ENCODE peak calls at places on chromosomes 2 and 18, in six cellular contexts. S, D, X, O, T and N are unnamed samples.
A peak's percentile ranks its signal among the peaks of the same experiment; 100 is the strongest.

GRCh38 chr2:72112981-72113846 is 34.4 kb downstream of the CYP26B1 start:
- DNase-seq in S (no peak), D (peak; percentile 23), X (no peak), O (no peak), T (no peak), N (no peak)

GRCh38 chr2:121095257-121096080 is 189.5 kb downstream of the TFCP2L1 start:
- DNase-seq in S (peak; percentile 85), D (peak; percentile 79), X (peak; percentile 72), O (peak; percentile 85), T (peak; percentile 21), N (peak; percentile 69)

GRCh38 chr18:62717850-62718229 is 2.5 kb downstream of the PHLPP1 start:
- DNase-seq in S (no peak), D (peak; percentile 45), X (no peak), O (no peak), T (no peak), N (no peak)

GRCh38 chr2:216139884-216140283 is 30.7 kb downstream of the XRCC5 start:
- DNase-seq in S (peak; percentile 27), D (peak; percentile 26), X (peak; percentile 21), O (peak; percentile 43), T (peak; percentile 39), N (peak; percentile 61)

GRCh38 chr2:129908721-129909373 is 70.6 kb upstream of the RAB6C start:
- DNase-seq in S (no peak), D (no peak), X (no peak), O (no peak), T (no peak), N (no peak)

GRCh38 chr2:48508461-48509124 is 21.4 kb upstream of the STON1 start:
- DNase-seq in S (no peak), D (peak; percentile 86), X (no peak), O (peak; percentile 21), T (no peak), N (no peak)

GRCh38 chr2:195146761-195147160 is 510.3 kb upstream of the SLC39A10 start:
- DNase-seq in S (no peak), D (no peak), X (no peak), O (no peak), T (no peak), N (no peak)

GRCh38 chr18:3593381-3593903 is 143.5 kb downstream of the TGIF1 start:
- DNase-seq in S (peak; percentile 68), D (peak; percentile 80), X (no peak), O (peak; percentile 57), T (no peak), N (no peak)

GRCh38 chr18:3083776-3084175 is 70.8 kb upstream of the LPIN2 start:
- DNase-seq in S (no peak), D (no peak), X (no peak), O (no peak), T (no peak), N (no peak)

GRCh38 chr2:200617089-200618050 is 31.6 kb downstream of the AOX1 start:
- DNase-seq in S (no peak), D (peak; percentile 20), X (no peak), O (no peak), T (peak; percentile 56), N (no peak)
- H3K9ac ChIP-seq in S (no peak overlapping the region), D (no peak overlapping the region), X (no peak overlapping the region), O (no peak overlapping the region), T (no peak overlapping the region), N (no peak overlapping the region)

GRCh38 chr2:239104800-239105199 is 256.9 kb downstream of the TWIST2 start:
- DNase-seq in S (no peak), D (no peak), X (no peak), O (no peak), T (no peak), N (no peak)

GRCh38 chr2:239106971-239107370 is 259.1 kb downstream of the TWIST2 start:
- DNase-seq in S (no peak), D (no peak), X (no peak), O (no peak), T (no peak), N (no peak)

GRCh38 chr2:239103125-239104098 is 255.5 kb downstream of the TWIST2 start:
- DNase-seq in S (no peak), D (no peak), X (no peak), O (peak; percentile 7), T (no peak), N (no peak)

GRCh38 chr2:239106314-239106908 is 258.5 kb downstream of the TWIST2 start:
- DNase-seq in S (peak; percentile 92), D (peak; percentile 88), X (peak; percentile 18), O (peak; percentile 80), T (peak; percentile 10), N (peak; percentile 76)

DNA sequence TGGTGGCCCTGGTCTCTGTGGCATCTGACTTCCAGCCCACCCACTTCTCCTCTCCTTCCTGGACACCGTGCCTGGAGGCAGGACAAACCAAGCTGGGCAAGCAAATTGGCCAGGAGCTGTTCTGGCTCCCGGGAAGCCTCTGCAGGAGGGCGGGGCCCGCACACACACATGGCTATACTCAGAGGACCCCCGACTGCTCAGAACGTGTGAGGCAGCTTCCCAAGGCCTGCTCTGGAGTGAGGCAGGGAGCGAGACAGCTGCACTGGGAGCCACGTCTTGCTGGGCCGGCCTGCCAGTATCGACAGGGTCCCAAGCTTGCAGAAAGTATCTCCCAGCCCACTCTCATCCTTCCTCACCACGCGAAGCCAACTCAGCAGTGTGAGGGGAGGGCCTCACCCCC is 257.3 kb downstream of the TWIST2 start:
- DNase-seq in S (no peak), D (no peak), X (no peak), O (no peak), T (no peak), N (no peak)
- H3K36me3 ChIP-seq in S (peaks cover 25% of the 10 kb centered on the region), D (no peaks in the 10 kb centered on the region), X (peaks cover 6% of the 10 kb centered on the region), O (no peaks in the 10 kb centered on the region), T (no peaks in the 10 kb centered on the region), N (no peaks in the 10 kb centered on the region)

GRCh38 chr2:128638311-128638710 is 319.6 kb upstream of the HS6ST1 start:
- DNase-seq in S (no peak), D (no peak), X (no peak), O (no peak), T (no peak), N (no peak)
- H3K9me2 ChIP-seq in S (no peaks in the 10 kb centered on the region), D (no peaks in the 10 kb centered on the region), X (no peaks in the 10 kb centered on the region), O (no peaks in the 10 kb centered on the region), T (no peaks in the 10 kb centered on the region), N (no peaks in the 10 kb centered on the region)

GRCh38 chr2:231104115-231104713 is 20.6 kb downstream of the HTR2B start:
- DNase-seq in S (peak; percentile 42), D (peak; percentile 76), X (peak; percentile 27), O (peak; percentile 77), T (peak; percentile 54), N (peak; percentile 91)
- H3K9ac ChIP-seq in S (no peak overlapping the region), D (no peak overlapping the region), X (no peak overlapping the region), O (no peak overlapping the region), T (no peak overlapping the region), N (no peak overlapping the region)

GRCh38 chr2:232748038-232748437 is 28.3 kb downstream of the KCNJ13 start:
- DNase-seq in S (no peak), D (no peak), X (no peak), O (no peak), T (no peak), N (no peak)
- H3K36me3 ChIP-seq in S (peaks cover 30% of the 10 kb centered on the region), D (peaks cover 28% of the 10 kb centered on the region), X (peaks cover 10% of the 10 kb centered on the region), O (peaks cover 30% of the 10 kb centered on the region), T (peaks cover 4% of the 10 kb centered on the region), N (peaks cover 26% of the 10 kb centered on the region)

DNA sequence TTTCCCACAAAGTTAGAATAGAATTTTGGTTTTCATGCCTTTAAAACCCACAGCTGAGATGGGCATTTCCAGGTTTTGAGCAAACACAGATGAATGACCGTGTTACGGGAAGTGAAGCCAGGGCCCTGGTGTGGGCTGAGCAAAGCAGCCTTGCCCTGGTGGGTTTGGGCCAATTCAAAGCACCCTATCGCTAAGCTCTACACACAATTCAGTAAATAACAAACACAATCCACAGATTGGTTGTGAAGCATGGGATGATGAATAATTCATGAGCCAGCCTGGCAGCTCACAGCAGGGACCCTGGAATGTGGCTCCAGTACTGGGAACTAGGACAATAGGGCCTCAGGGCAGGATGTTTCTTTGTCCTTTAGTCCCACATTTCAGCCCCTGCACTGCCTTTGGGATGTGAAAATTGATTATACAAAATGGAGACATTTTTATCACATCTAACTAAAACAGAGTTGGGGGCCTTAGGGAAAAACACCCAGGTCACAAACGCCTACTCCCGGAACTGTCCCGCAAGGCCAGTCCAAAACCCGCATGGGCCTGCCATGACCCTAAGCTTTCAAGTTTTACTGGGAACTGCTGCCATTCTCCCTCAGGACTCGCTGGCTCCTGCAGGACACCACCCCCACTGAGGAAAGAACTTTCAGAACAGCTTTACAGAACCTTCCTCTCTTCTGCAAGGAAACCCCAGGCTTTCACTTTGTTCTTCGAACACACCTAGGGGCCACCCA is 320.2 kb upstream of the HS6ST1 start:
- DNase-seq in S (peak; percentile 42), D (peak; percentile 70), X (no peak), O (no peak), T (no peak), N (no peak)
- H3K9me2 ChIP-seq in S (no peaks in the 10 kb centered on the region), D (no peaks in the 10 kb centered on the region), X (no peaks in the 10 kb centered on the region), O (no peaks in the 10 kb centered on the region), T (no peaks in the 10 kb centered on the region), N (no peaks in the 10 kb centered on the region)